ENCODE peak calls at places on chromosomes 11 and 22, in eight cellular contexts. G is Calu3, H is left cardiac atrium, M is NCI-H1417, N is nucleus accumbens, T is COR-L47, J is activated T-helper 1 cell treated with Interleukin-2 at 50 U/mL for 16 hours, X is DMS153. U is an unnamed sample.

GRCh38 chr11:27514558-27514957 is 8.0 kb upstream of the LIN7C start:
- DNase-seq in T (no peak), X (no peak), H (peak), G (no peak), J (no peak), N (no peak), M (no peak), U (peak)

GRCh38 chr11:22078063-22078462 is 114.8 kb upstream of the ANO5 start:
- DNase-seq in H (no peak), J (no peak), N (no peak), M (no peak), G (no peak), T (no peak), X (no peak), U (no peak)

GRCh38 chr11:33195391-33196190 is 34.3 kb upstream of the CSTF3 start:
- DNase-seq in G (no peak), X (no peak), N (no peak), J (no peak), H (no peak), T (peak), M (peak), U (no peak)

GRCh38 chr22:35622132-35622913 is 5.2 kb upstream of the MB start:
- DNase-seq in H (peak), J (no peak), M (peak), G (peak), X (peak), N (no peak), T (peak), U (peak)

GRCh38 chr11:61069427-61069826 is 32.9 kb upstream of the CD5 start:
- DNase-seq in X (no peak), G (no peak), T (no peak), M (no peak), N (no peak), H (no peak), J (no peak), U (no peak)

GRCh38 chr11:111395081-111395480 is 16.0 kb upstream of the POU2AF1 start:
- DNase-seq in M (no peak), X (peak), J (no peak), N (no peak), H (no peak), G (peak), T (no peak), U (peak)

GRCh38 chr11:2797181-2797711 is 88.3 kb downstream of the CDKN1C start:
- DNase-seq in H (peak), G (no peak), T (no peak), N (no peak), J (no peak), X (no peak), M (no peak), U (no peak)

GRCh38 chr11:74341926-74342325 is 30.5 kb upstream of the P4HA3 start:
- DNase-seq in G (no peak), M (no peak), N (no peak), T (no peak), H (no peak), X (no peak), J (no peak), U (no peak)